ENCODE peak calls at places on chromosomes 7 and 10, in eight cellular contexts. E is endothelial cell of umbilical vein, R is sigmoid colon, D is A549, K is body of pancreas, Q is WTC11, I is fibroblast of lung, X is fibroblast of the aortic adventitia. U is an unnamed sample.
A peak's percentile ranks its signal among the peaks of the same experiment; 100 is the strongest.

GRCh38 chr7:150838965-150839650 is 13.2 kb upstream of the AOC1 start:
- DNase-seq in E (no peak), R (peak; percentile 36), D (no peak), K (no peak), Q (no peak), I (no peak), X (no peak), U (no peak)

GRCh38 chr10:124011464-124011863 is 81.9 kb downstream of the CHST15 start:
- DNase-seq in E (no peak), R (no peak), D (no peak), K (no peak), Q (no peak), I (no peak), X (no peak), U (no peak)

GRCh38 chr10:91712315-91712714 is 79.4 kb upstream of the PPP1R3C start:
- DNase-seq in E (no peak), R (no peak), D (no peak), K (no peak), Q (no peak), I (no peak), X (no peak), U (no peak)

GRCh38 chr10:96416643-96417042 is 57.8 kb upstream of the OPALIN start:
- DNase-seq in E (no peak), R (peak; percentile 90), D (no peak), K (no peak), Q (no peak), I (peak; percentile 17), X (no peak), U (peak; percentile 25)

GRCh38 chr7:81769891-81770818 is at the start of gene HGF:
- DNase-seq in E (peak; percentile 38), R (peak; percentile 83), D (no peak), K (peak; percentile 32), Q (peak; percentile 23), I (peak; percentile 91), X (peak; percentile 91), U (no peak)

GRCh38 chr7:82317257-82317721 is 126.3 kb downstream of the CACNA2D1 start:
- DNase-seq in E (no peak), R (no peak), D (no peak), K (no peak), Q (no peak), I (no peak), X (no peak), U (no peak)

GRCh38 chr7:151150388-151150787 is 17.1 kb downstream of the GBX1 start:
- DNase-seq in E (no peak), R (no peak), D (no peak), K (no peak), Q (no peak), I (no peak), X (no peak), U (no peak)

GRCh38 chr7:27175005-27175625 is 995 bp upstream of the HOXA10 start:
- DNase-seq in E (peak; percentile 70), R (peak; percentile 87), D (no peak), K (peak; percentile 5), Q (no peak), I (no peak), X (no peak), U (no peak)

GRCh38 chr7:22667562-22668239 is 59.3 kb upstream of the IL6 start:
- DNase-seq in E (peak; percentile 83), R (no peak), D (peak; percentile 34), K (no peak), Q (peak; percentile 19), I (peak; percentile 77), X (peak; percentile 83), U (no peak)

GRCh38 chr10:114523876-114524275 is 119.6 kb upstream of the AFAP1L2 start:
- DNase-seq in E (no peak), R (no peak), D (no peak), K (no peak), Q (no peak), I (no peak), X (no peak), U (no peak)

GRCh38 chr10:63673246-63673645 is 152.0 kb downstream of the REEP3 start:
- DNase-seq in E (no peak), R (no peak), D (no peak), K (no peak), Q (no peak), I (no peak), X (no peak), U (no peak)

GRCh38 chr10:101901340-101901739 is 57.7 kb upstream of the KCNIP2 start:
- DNase-seq in E (no peak), R (no peak), D (no peak), K (no peak), Q (peak; percentile 32), I (no peak), X (no peak), U (no peak)

GRCh38 chr10:102627446-102628293 is 16.6 kb upstream of the TRIM8 start:
- DNase-seq in E (peak; percentile 81), R (peak; percentile 73), D (peak; percentile 71), K (peak; percentile 50), Q (peak; percentile 73), I (peak; percentile 62), X (peak; percentile 88), U (peak; percentile 84)

GRCh38 chr7:134823400-134823799 is 44.0 kb downstream of the CALD1 start:
- DNase-seq in E (no peak), R (no peak), D (no peak), K (no peak), Q (no peak), I (peak; percentile 78), X (peak; percentile 49), U (no peak)

GRCh38 chr7:118870187-118870586 is 645.7 kb downstream of the ANKRD7 start:
- DNase-seq in E (no peak), R (no peak), D (no peak), K (no peak), Q (no peak), I (peak; percentile 23), X (no peak), U (no peak)
- TF ChIP-seq CTCF in E (no peak), R (no peak), D (no peak), K (no peak), Q (peak; percentile 42), I (no peak), X (no peak), U (peak; percentile 30)

GRCh38 chr10:119153661-119154060 is 11.9 kb downstream of the SFXN4 start:
- DNase-seq in E (no peak), R (peak; percentile 45), D (no peak), K (no peak), Q (no peak), I (no peak), X (no peak), U (no peak)

GRCh38 chr10:119149157-119149556 is 16.4 kb downstream of the SFXN4 start:
- DNase-seq in E (no peak), R (peak; percentile 14), D (no peak), K (no peak), Q (no peak), I (no peak), X (no peak), U (no peak)

GRCh38 chr10:119153041-119153440 is 12.5 kb downstream of the SFXN4 start:
- DNase-seq in E (no peak), R (peak; percentile 29), D (no peak), K (no peak), Q (no peak), I (no peak), X (no peak), U (no peak)

DNA sequence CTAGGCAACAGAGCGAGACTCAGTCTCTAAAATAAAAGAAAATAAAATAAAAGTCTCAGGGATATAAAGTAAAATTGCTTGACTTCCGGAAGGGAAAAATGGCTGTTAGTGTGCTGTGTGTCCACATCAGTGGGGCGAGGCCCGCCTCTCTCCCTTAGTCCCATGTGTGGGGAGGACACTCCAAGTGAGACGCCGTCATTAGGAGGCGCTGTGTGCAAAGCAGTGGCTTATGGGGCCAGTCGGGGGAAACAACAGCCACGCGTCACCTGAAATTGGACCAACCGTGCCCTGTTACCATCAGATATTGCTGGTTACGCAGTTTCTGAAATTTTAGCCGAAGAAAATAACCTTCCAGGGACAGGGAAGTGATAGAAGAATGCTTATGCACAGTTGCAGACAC is 15.8 kb downstream of the SFXN4 start:
- DNase-seq in E (no peak), R (peak; percentile 40), D (no peak), K (no peak), Q (peak; percentile 63), I (no peak), X (no peak), U (no peak)
- TF ChIP-seq CTCF in E (no peak), R (no peak), D (no peak), K (no peak), Q (no peak), I (no peak), X (no peak), U (no peak)

DNA sequence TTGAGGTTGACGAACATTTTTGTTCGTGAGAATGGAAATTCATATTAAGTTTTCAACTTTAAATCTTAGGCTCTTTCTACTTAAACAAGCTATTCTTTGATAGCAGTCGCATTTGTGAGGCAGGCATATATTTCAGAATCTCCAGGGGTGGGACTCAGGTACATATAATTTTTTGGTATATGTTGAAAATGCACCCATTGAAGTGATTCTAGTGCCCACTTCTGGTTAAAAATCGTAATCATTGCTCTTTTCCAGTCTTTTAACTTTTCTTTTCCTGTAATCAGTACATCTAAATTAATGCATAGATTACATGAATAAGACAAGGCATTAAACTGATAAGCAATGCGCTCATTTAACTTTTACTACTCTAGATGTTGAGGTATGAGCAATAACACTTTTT is 67.8 kb downstream of the ZNRF2 start:
- DNase-seq in E (no peak), R (no peak), D (no peak), K (no peak), Q (no peak), I (no peak), X (no peak), U (no peak)
- TF ChIP-seq CTCF in E (no peak), R (no peak), D (no peak), K (no peak), Q (no peak), I (no peak), X (no peak), U (no peak)

GRCh38 chr10:23525406-23525805 is 86.5 kb downstream of the OTUD1 start:
- DNase-seq in E (no peak), R (no peak), D (peak; percentile 4), K (peak; percentile 47), Q (no peak), I (peak; percentile 61), X (peak; percentile 14), U (no peak)

GRCh38 chr10:23522345-23522744 is 83.5 kb downstream of the OTUD1 start:
- DNase-seq in E (no peak), R (no peak), D (no peak), K (no peak), Q (no peak), I (peak; percentile 56), X (peak; percentile 27), U (no peak)

GRCh38 chr10:23521735-23522134 is 82.9 kb downstream of the OTUD1 start:
- DNase-seq in E (no peak), R (no peak), D (no peak), K (no peak), Q (no peak), I (no peak), X (no peak), U (no peak)

GRCh38 chr10:23528419-23528818 is 89.5 kb downstream of the OTUD1 start:
- DNase-seq in E (no peak), R (no peak), D (no peak), K (no peak), Q (no peak), I (no peak), X (no peak), U (no peak)

DNA sequence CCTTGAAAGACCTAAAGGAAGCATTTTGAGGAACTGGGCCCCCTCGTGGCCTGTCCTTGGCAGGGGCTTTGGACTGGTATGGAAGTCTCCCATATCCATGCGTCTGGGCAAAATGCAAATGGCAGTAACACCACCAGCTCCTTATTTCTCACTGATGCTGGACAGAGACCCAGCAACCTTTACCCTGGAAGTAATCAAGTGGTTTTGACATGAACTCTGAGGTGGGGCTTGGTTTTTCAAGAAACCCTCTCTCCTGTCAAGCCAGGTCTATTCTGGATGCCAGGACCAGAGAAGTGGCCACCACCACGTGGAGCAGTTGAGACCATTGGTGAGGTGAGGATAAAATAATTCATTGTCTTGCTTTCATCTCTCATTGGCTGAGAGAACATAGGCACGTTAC is 84.4 kb downstream of the OTUD1 start:
- DNase-seq in E (no peak), R (no peak), D (no peak), K (no peak), Q (no peak), I (no peak), X (no peak), U (no peak)
- TF ChIP-seq CTCF in E (no peak), R (no peak), D (no peak), K (no peak), Q (no peak), I (no peak), X (no peak), U (no peak)

U was measured in osteocyte.